ENCODE peak calls at places on chromosomes 6 and 20, in five cellular contexts. One of them, this sample, is unnamed.
A peak's percentile ranks its signal among the peaks of the same experiment; 100 is the strongest.

GRCh38 chr6:75818061-75818855 is 69.2 kb downstream of the MYO6 start:
- DNase-seq in dorsolateral prefrontal cortex: no peak
- DNase-seq in pancreas: no peak
- DNase-seq in GM23338: no peak
- DNase-seq in IMR-90: peak; percentile 56
- DNase-seq in this sample: peak; percentile 57

GRCh38 chr6:126033696-126034095 is 47.4 kb downstream of the TRMT11 start:
- DNase-seq in dorsolateral prefrontal cortex: no peak
- DNase-seq in pancreas: no peak
- DNase-seq in GM23338: peak; percentile 72
- DNase-seq in IMR-90: peak; percentile 91
- DNase-seq in this sample: peak; percentile 68

GRCh38 chr6:40419881-40420705 is 167.1 kb downstream of the LRFN2 start:
- DNase-seq in dorsolateral prefrontal cortex: no peak
- DNase-seq in pancreas: no peak
- DNase-seq in GM23338: no peak
- DNase-seq in IMR-90: no peak
- DNase-seq in this sample: no peak

GRCh38 chr20:1888796-1889463 is 6.3 kb upstream of the SIRPA start:
- DNase-seq in dorsolateral prefrontal cortex: no peak
- DNase-seq in pancreas: no peak
- DNase-seq in GM23338: no peak
- DNase-seq in IMR-90: peak; percentile 41
- DNase-seq in this sample: peak; percentile 89

GRCh38 chr6:26532699-26533523 is 5.3 kb upstream of the HMGN4 start:
- DNase-seq in dorsolateral prefrontal cortex: peak; percentile 96
- DNase-seq in pancreas: peak; percentile 78
- DNase-seq in GM23338: peak; percentile 89
- DNase-seq in IMR-90: peak; percentile 89
- DNase-seq in this sample: peak; percentile 83

GRCh38 chr6:110179406-110180227 is at the start of gene WASF1:
- DNase-seq in dorsolateral prefrontal cortex: peak; percentile 94
- DNase-seq in pancreas: peak; percentile 90
- DNase-seq in GM23338: peak; percentile 97
- DNase-seq in IMR-90: peak; percentile 98
- DNase-seq in this sample: peak; percentile 99

GRCh38 chr6:39073471-39074355 is 25.1 kb downstream of the GLP1R start:
- DNase-seq in dorsolateral prefrontal cortex: no peak
- DNase-seq in pancreas: no peak
- DNase-seq in GM23338: no peak
- DNase-seq in IMR-90: no peak
- DNase-seq in this sample: no peak

GRCh38 chr6:157469378-157469777 is 88.4 kb downstream of the ZDHHC14 start:
- DNase-seq in dorsolateral prefrontal cortex: no peak
- DNase-seq in pancreas: no peak
- DNase-seq in GM23338: no peak
- DNase-seq in IMR-90: no peak
- DNase-seq in this sample: peak; percentile 27

GRCh38 chr6:19605624-19606023 is 231.5 kb upstream of the ID4 start:
- DNase-seq in dorsolateral prefrontal cortex: no peak
- DNase-seq in pancreas: no peak
- DNase-seq in GM23338: peak; percentile 8
- DNase-seq in IMR-90: no peak
- DNase-seq in this sample: no peak

GRCh38 chr6:144145546-144145945 is 4.8 kb upstream of the STX11 start:
- DNase-seq in dorsolateral prefrontal cortex: no peak
- DNase-seq in pancreas: no peak
- DNase-seq in GM23338: no peak
- DNase-seq in IMR-90: peak; percentile 35
- DNase-seq in this sample: no peak

GRCh38 chr6:146297815-146298214 is 245.8 kb upstream of the RAB32 start:
- DNase-seq in dorsolateral prefrontal cortex: no peak
- DNase-seq in pancreas: no peak
- DNase-seq in GM23338: no peak
- DNase-seq in IMR-90: no peak
- DNase-seq in this sample: peak; percentile 57

GRCh38 chr6:161442381-161442858 is 168.6 kb upstream of the AGPAT4 start:
- DNase-seq in dorsolateral prefrontal cortex: no peak
- DNase-seq in pancreas: no peak
- DNase-seq in GM23338: no peak
- DNase-seq in IMR-90: no peak
- DNase-seq in this sample: no peak

GRCh38 chr20:23340524-23340923 is 10.1 kb upstream of the NXT1 start:
- DNase-seq in dorsolateral prefrontal cortex: peak; percentile 81
- DNase-seq in pancreas: no peak
- DNase-seq in GM23338: peak; percentile 80
- DNase-seq in IMR-90: peak; percentile 69
- DNase-seq in this sample: peak; percentile 84

GRCh38 chr20:63230800-63231268 is 4.9 kb upstream of the BIRC7 start:
- DNase-seq in dorsolateral prefrontal cortex: peak; percentile 53
- DNase-seq in pancreas: peak; percentile 33
- DNase-seq in GM23338: peak; percentile 94
- DNase-seq in IMR-90: peak; percentile 60
- DNase-seq in this sample: peak; percentile 66

GRCh38 chr20:39049684-39050554 is 87.8 kb downstream of the DHX35 start:
- DNase-seq in dorsolateral prefrontal cortex: peak; percentile 58
- DNase-seq in pancreas: peak; percentile 70
- DNase-seq in GM23338: peak; percentile 86
- DNase-seq in IMR-90: peak; percentile 51
- DNase-seq in this sample: peak; percentile 63

GRCh38 chr6:125099211-125100017 is 54.2 kb upstream of the TPD52L1 start:
- DNase-seq in dorsolateral prefrontal cortex: peak; percentile 73
- DNase-seq in pancreas: peak; percentile 48
- DNase-seq in GM23338: peak; percentile 79
- DNase-seq in IMR-90: peak; percentile 50
- DNase-seq in this sample: peak; percentile 41

GRCh38 chr20:10920396-10920795 is 246.6 kb upstream of the JAG1 start:
- DNase-seq in dorsolateral prefrontal cortex: no peak
- DNase-seq in pancreas: no peak
- DNase-seq in GM23338: no peak
- DNase-seq in IMR-90: no peak
- DNase-seq in this sample: no peak

GRCh38 chr20:7924692-7925091 is 15.6 kb downstream of the HAO1 start:
- DNase-seq in dorsolateral prefrontal cortex: no peak
- DNase-seq in pancreas: no peak
- DNase-seq in GM23338: no peak
- DNase-seq in IMR-90: peak; percentile 97
- DNase-seq in this sample: peak; percentile 90

GRCh38 chr6:108074359-108075144 is at the start of gene OSTM1:
- DNase-seq in dorsolateral prefrontal cortex: peak; percentile 76
- DNase-seq in pancreas: peak; percentile 91
- DNase-seq in GM23338: peak; percentile 90
- DNase-seq in IMR-90: peak; percentile 82
- DNase-seq in this sample: peak; percentile 89

GRCh38 chr6:11367638-11368199 is 135.3 kb upstream of the NEDD9 start:
- DNase-seq in dorsolateral prefrontal cortex: no peak
- DNase-seq in pancreas: peak; percentile 9
- DNase-seq in GM23338: no peak
- DNase-seq in IMR-90: no peak
- DNase-seq in this sample: no peak

GRCh38 chr6:11368760-11369159 is 136.3 kb upstream of the NEDD9 start:
- DNase-seq in dorsolateral prefrontal cortex: no peak
- DNase-seq in pancreas: no peak
- DNase-seq in GM23338: no peak
- DNase-seq in IMR-90: no peak
- DNase-seq in this sample: peak; percentile 90

GRCh38 chr6:11366183-11366933 is 133.9 kb upstream of the NEDD9 start:
- DNase-seq in dorsolateral prefrontal cortex: no peak
- DNase-seq in pancreas: no peak
- DNase-seq in GM23338: no peak
- DNase-seq in IMR-90: no peak
- DNase-seq in this sample: no peak

GRCh38 chr6:11368264-11368663 is 135.8 kb upstream of the NEDD9 start:
- DNase-seq in dorsolateral prefrontal cortex: no peak
- DNase-seq in pancreas: no peak
- DNase-seq in GM23338: no peak
- DNase-seq in IMR-90: no peak
- DNase-seq in this sample: no peak

GRCh38 chr6:11366934-11367637 is 134.6 kb upstream of the NEDD9 start:
- DNase-seq in dorsolateral prefrontal cortex: no peak
- DNase-seq in pancreas: no peak
- DNase-seq in GM23338: peak; percentile 13
- DNase-seq in IMR-90: no peak
- DNase-seq in this sample: peak; percentile 68
- H3K4me3 ChIP-seq in dorsolateral prefrontal cortex: no peak overlapping the region
- H3K4me3 ChIP-seq in pancreas: no peak overlapping the region
- H3K4me3 ChIP-seq in GM23338: no peak overlapping the region
- H3K4me3 ChIP-seq in IMR-90: no peak overlapping the region
- H3K4me3 ChIP-seq in this sample: no peak overlapping the region

GRCh38 chr20:47521059-47521808 is 19.5 kb downstream of the NCOA3 start:
- DNase-seq in dorsolateral prefrontal cortex: no peak
- DNase-seq in pancreas: no peak
- DNase-seq in GM23338: peak; percentile 60
- DNase-seq in IMR-90: no peak
- DNase-seq in this sample: peak; percentile 75
- TF ChIP-seq CTCF in dorsolateral prefrontal cortex: peak; percentile 37
- TF ChIP-seq CTCF in pancreas: no peak
- TF ChIP-seq CTCF in GM23338: peak; percentile 68
- TF ChIP-seq CTCF in IMR-90: no peak
- TF ChIP-seq CTCF in this sample: peak; percentile 5

GRCh38 chr6:24668997-24669361 is 2.1 kb downstream of the ACOT13 start:
- DNase-seq in dorsolateral prefrontal cortex: no peak
- DNase-seq in pancreas: no peak
- DNase-seq in GM23338: no peak
- DNase-seq in IMR-90: no peak
- DNase-seq in this sample: no peak
- H3K4me3 ChIP-seq in dorsolateral prefrontal cortex: no peak overlapping the region
- H3K4me3 ChIP-seq in pancreas: no peak overlapping the region
- H3K4me3 ChIP-seq in GM23338: no peak overlapping the region
- H3K4me3 ChIP-seq in IMR-90: no peak overlapping the region
- H3K4me3 ChIP-seq in this sample: no peak overlapping the region

DNA sequence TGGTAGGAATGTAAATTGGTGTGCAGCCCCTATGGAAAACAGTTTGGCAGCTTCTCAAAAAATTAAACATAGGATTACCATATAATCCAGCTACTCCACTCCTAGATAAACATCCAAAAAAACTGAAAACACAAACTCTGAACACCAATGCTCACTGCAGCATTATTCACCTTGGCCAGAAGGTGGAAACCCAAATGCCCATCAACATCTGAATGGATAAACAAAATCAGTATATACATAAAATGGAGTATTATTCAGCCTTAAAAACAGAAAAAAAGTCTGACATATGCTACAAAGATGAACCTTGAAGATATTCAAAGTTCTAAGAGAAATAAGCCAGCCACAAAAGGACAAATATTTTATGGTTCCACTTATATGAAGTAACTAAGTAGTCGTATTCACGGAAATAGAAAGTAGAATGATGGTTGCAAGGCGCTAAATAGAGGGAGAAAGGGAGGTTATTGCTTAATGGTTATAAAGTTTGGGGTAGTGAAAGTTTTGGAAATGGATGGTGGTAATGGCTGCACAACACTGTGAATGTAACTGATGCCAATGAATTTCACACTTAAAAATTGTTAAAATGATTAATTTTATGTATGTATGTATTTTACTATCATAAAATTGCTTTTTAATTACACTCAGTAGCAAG is 4.0 kb downstream of the PHF10 start:
- DNase-seq in dorsolateral prefrontal cortex: no peak
- DNase-seq in pancreas: no peak
- DNase-seq in GM23338: peak; percentile 6
- DNase-seq in IMR-90: no peak
- DNase-seq in this sample: no peak
- TF ChIP-seq CTCF in dorsolateral prefrontal cortex: no peak
- TF ChIP-seq CTCF in pancreas: no peak
- TF ChIP-seq CTCF in GM23338: peak; percentile 19
- TF ChIP-seq CTCF in IMR-90: no peak
- TF ChIP-seq CTCF in this sample: peak; percentile 24

GRCh38 chr6:132512638-132513632 is at the start of gene STX7:
- DNase-seq in dorsolateral prefrontal cortex: peak; percentile 92
- DNase-seq in pancreas: peak; percentile 85
- DNase-seq in GM23338: peak; percentile 94
- DNase-seq in IMR-90: peak; percentile 81
- DNase-seq in this sample: peak; percentile 95

GRCh38 chr6:132512342-132512637 is 626 bp downstream of the STX7 start:
- DNase-seq in dorsolateral prefrontal cortex: no peak
- DNase-seq in pancreas: no peak
- DNase-seq in GM23338: no peak
- DNase-seq in IMR-90: no peak
- DNase-seq in this sample: no peak

GRCh38 chr6:132515386-132515785 is 2.5 kb upstream of the STX7 start:
- DNase-seq in dorsolateral prefrontal cortex: no peak
- DNase-seq in pancreas: no peak
- DNase-seq in GM23338: no peak
- DNase-seq in IMR-90: no peak
- DNase-seq in this sample: no peak

GRCh38 chr6:132511836-132512230 is 1.1 kb downstream of the STX7 start:
- DNase-seq in dorsolateral prefrontal cortex: no peak
- DNase-seq in pancreas: no peak
- DNase-seq in GM23338: no peak
- DNase-seq in IMR-90: no peak
- DNase-seq in this sample: no peak

DNA sequence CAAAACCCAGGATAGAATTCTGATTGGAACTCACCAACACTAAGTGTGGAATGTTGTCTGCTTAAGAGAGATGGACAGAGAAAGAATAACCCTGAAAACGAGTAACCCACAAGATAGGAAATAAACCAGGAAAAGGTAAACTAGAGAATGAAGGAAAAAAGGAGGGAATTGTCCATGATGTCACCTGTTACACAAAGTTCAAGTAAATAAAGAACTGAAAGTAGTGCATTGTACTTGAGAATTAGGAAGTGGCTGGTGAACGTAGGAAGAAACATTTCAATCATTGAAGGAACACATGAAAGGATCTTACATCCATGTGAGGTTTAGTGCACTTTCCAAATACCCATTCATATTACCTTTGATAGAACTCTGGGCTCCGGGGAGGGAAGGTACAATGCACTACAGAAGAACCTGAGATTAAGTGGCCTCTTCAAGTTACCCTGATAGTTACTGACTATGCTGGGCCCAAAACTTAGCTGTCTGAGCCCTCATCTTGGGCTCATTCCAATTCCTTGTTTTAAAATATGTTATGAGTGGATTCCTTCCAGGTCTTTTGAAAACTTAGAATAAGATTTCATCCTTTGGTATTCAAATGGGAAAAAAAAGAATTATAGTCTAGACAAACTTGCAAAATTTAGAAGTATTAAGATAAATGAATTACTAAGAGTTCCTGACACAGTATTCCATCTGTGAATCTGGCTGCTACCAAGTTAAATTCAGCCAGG is 1.1 kb upstream of the STX7 start:
- DNase-seq in dorsolateral prefrontal cortex: no peak
- DNase-seq in pancreas: no peak
- DNase-seq in GM23338: no peak
- DNase-seq in IMR-90: no peak
- DNase-seq in this sample: no peak
- H3K4me3 ChIP-seq in dorsolateral prefrontal cortex: peak overlapping the region; percentile 85
- H3K4me3 ChIP-seq in pancreas: no peak overlapping the region
- H3K4me3 ChIP-seq in GM23338: peak overlapping the region; percentile 70
- H3K4me3 ChIP-seq in IMR-90: no peak overlapping the region
- H3K4me3 ChIP-seq in this sample: peak overlapping the region; percentile 62

GRCh38 chr6:79984261-79984660 is 20.2 kb upstream of the TTK start:
- DNase-seq in dorsolateral prefrontal cortex: no peak
- DNase-seq in pancreas: no peak
- DNase-seq in GM23338: peak; percentile 56
- DNase-seq in IMR-90: no peak
- DNase-seq in this sample: peak; percentile 86
- TF ChIP-seq CTCF in dorsolateral prefrontal cortex: no peak
- TF ChIP-seq CTCF in pancreas: no peak
- TF ChIP-seq CTCF in GM23338: peak; percentile 25
- TF ChIP-seq CTCF in IMR-90: no peak
- TF ChIP-seq CTCF in this sample: peak; percentile 59

This sample was measured in epithelial cell of esophagus.